ENCODE peak calls at places on chromosome 17, in five cellular contexts. D is uterus, F is stomach, I is psoas muscle, Z is mesendoderm. O is an unnamed sample.

GRCh38 chr17:45092932-45093430 is 31.9 kb downstream of the NMT1 start:
- DNase-seq in D (peak; percentile 90), F (peak; percentile 57), I (peak; percentile 89), Z (peak; percentile 55), O (peak; percentile 96)

GRCh38 chr17:15354256-15354655 is 12.9 kb upstream of the TEKT3 start:
- DNase-seq in D (no peak), F (no peak), I (no peak), Z (no peak), O (no peak)

GRCh38 chr17:15740570-15741120 is 8.6 kb downstream of the TBC1D26 start:
- DNase-seq in D (no peak), F (no peak), I (no peak), Z (no peak), O (no peak)

GRCh38 chr17:8273884-8274444 is 14.5 kb upstream of the RANGRF start:
- DNase-seq in D (no peak), F (no peak), I (no peak), Z (no peak), O (no peak)

GRCh38 chr17:82087961-82088837 is 9.8 kb downstream of the FASN start:
- DNase-seq in D (no peak), F (no peak), I (no peak), Z (no peak), O (no peak)

GRCh38 chr17:44552361-44552760 is 4.9 kb upstream of the FZD2 start:
- DNase-seq in D (no peak), F (peak; percentile 55), I (no peak), Z (no peak), O (peak; percentile 13)

GRCh38 chr17:51322390-51323029 is 62.2 kb downstream of the UTP18 start:
- DNase-seq in D (no peak), F (no peak), I (no peak), Z (peak; percentile 85), O (peak; percentile 44)

GRCh38 chr17:373616-374225 is 21.1 kb upstream of the RPH3AL start:
- DNase-seq in D (no peak), F (no peak), I (peak; percentile 73), Z (peak; percentile 63), O (peak; percentile 27)

GRCh38 chr17:57989011-57989345 is 924 bp upstream of the VEZF1 start:
- DNase-seq in D (no peak), F (peak; percentile 31), I (no peak), Z (no peak), O (no peak)

GRCh38 chr17:16282522-16282921 is 65.5 kb downstream of the PIGL start:
- DNase-seq in D (no peak), F (no peak), I (no peak), Z (peak; percentile 40), O (peak; percentile 89)

GRCh38 chr17:60600490-60601431 is 768 bp downstream of the PPM1D start:
- DNase-seq in D (peak; percentile 76), F (peak; percentile 80), I (peak; percentile 71), Z (peak; percentile 89), O (peak; percentile 87)

GRCh38 chr17:83100220-83100852 is 20.9 kb downstream of the METRNL start:
- DNase-seq in D (peak; percentile 32), F (peak; percentile 55), I (no peak), Z (no peak), O (no peak)

GRCh38 chr17:47967607-47968252 is 3.2 kb upstream of the CDK5RAP3 start:
- DNase-seq in D (no peak), F (peak; percentile 58), I (no peak), Z (peak; percentile 39), O (peak; percentile 91)

GRCh38 chr17:62920300-62920699 is 45.7 kb upstream of the TANC2 start:
- DNase-seq in D (no peak), F (no peak), I (no peak), Z (no peak), O (no peak)

GRCh38 chr17:39357978-39358377 is 43.4 kb downstream of the FBXL20 start:
- DNase-seq in D (no peak), F (peak; percentile 17), I (no peak), Z (no peak), O (no peak)

GRCh38 chr17:7056386-7056785 is 12.5 kb upstream of the SLC16A11 start:
- DNase-seq in D (no peak), F (no peak), I (no peak), Z (no peak), O (peak; percentile 48)

GRCh38 chr17:31389673-31390381 is 1.6 kb upstream of the RAB11FIP4 start:
- DNase-seq in D (no peak), F (peak; percentile 21), I (no peak), Z (no peak), O (no peak)

GRCh38 chr17:35341465-35341992 is 31.9 kb downstream of the SLFN11 start:
- DNase-seq in D (no peak), F (no peak), I (no peak), Z (no peak), O (no peak)

GRCh38 chr17:55641559-55642160 is 81.0 kb downstream of the TMEM100 start:
- DNase-seq in D (peak; percentile 85), F (peak; percentile 49), I (peak; percentile 60), Z (peak; percentile 95), O (peak; percentile 53)

GRCh38 chr17:75430159-75430748 is 24.8 kb upstream of the GRB2 start:
- DNase-seq in D (no peak), F (no peak), I (no peak), Z (peak; percentile 96), O (no peak)
- H3K4me3 ChIP-seq in D (no peak overlapping the region), F (no peak overlapping the region), I (peak overlapping the region; percentile 15), Z (no peak overlapping the region), O (no peak overlapping the region)

GRCh38 chr17:49473900-49474751 is 21.0 kb upstream of the NGFR start:
- DNase-seq in D (no peak), F (no peak), I (no peak), Z (no peak), O (no peak)
- H3K27me3 ChIP-seq in D (no peaks in the 10 kb centered on the region), F (peaks cover 81% of the 10 kb centered on the region), I (peaks cover 16% of the 10 kb centered on the region), Z (no peaks in the 10 kb centered on the region), O (peaks cover 47% of the 10 kb centered on the region)

GRCh38 chr17:21302711-21303425 is 18.4 kb downstream of the MAP2K3 start:
- DNase-seq in D (no peak), F (no peak), I (peak; percentile 17), Z (no peak), O (no peak)
- H3K36me3 ChIP-seq in D (no peaks in the 10 kb centered on the region), F (peaks cover 98% of the 10 kb centered on the region), I (no peaks in the 10 kb centered on the region), Z (peaks cover 6% of the 10 kb centered on the region), O (peaks cover 25% of the 10 kb centered on the region)

GRCh38 chr17:27788919-27789318 is 11.4 kb downstream of the NOS2 start:
- DNase-seq in D (no peak), F (no peak), I (no peak), Z (no peak), O (no peak)

GRCh38 chr17:27793906-27794380 is 6.4 kb downstream of the NOS2 start:
- DNase-seq in D (no peak), F (no peak), I (no peak), Z (no peak), O (no peak)

GRCh38 chr17:27792095-27792494 is 8.2 kb downstream of the NOS2 start:
- DNase-seq in D (no peak), F (no peak), I (no peak), Z (no peak), O (no peak)

GRCh38 chr17:27797390-27798091 is 2.8 kb downstream of the NOS2 start:
- DNase-seq in D (no peak), F (no peak), I (no peak), Z (no peak), O (no peak)

DNA sequence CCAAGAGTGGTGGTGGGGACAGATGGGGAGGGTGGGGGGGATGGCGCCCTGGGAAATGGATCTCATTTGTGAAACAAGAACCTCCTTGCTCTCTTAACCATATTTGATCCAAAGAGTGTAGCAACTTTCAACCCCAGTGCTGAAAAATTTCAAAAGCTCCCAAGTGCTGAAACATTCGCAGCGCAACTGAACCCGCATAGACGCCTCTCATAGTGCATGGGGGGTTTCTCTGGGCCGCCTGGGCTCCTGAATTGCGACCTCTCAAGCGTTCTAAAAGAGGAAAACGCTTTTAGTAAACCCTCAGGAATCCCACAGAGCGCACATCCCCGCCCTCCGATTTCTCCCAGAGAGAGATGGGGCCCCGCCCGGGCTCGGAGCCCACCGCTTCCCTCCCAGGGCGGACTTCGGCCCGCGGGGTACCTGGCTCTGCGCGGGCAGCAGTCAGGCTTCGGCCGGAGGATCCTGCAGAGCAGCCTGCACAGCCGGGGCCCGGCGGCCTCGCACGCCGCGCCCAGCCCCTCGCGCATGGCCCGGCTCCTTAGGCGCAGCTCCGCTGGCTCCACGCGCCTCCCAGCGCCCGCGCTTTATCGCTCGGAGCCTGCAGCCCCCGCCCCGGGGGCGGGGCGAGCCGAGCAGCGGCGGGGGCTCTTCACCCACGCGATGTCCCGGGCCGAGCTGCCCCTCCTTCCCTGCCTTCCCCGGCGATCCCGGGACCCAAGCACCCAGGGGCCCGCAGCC is 7.0 kb downstream of the NOS2 start:
- DNase-seq in D (no peak), F (no peak), I (peak; percentile 24), Z (peak; percentile 44), O (no peak)
- H3K4me3 ChIP-seq in D (peak overlapping the region; percentile 24), F (peak overlapping the region; percentile 32), I (peak overlapping the region; percentile 60), Z (no peak overlapping the region), O (no peak overlapping the region)

DNA sequence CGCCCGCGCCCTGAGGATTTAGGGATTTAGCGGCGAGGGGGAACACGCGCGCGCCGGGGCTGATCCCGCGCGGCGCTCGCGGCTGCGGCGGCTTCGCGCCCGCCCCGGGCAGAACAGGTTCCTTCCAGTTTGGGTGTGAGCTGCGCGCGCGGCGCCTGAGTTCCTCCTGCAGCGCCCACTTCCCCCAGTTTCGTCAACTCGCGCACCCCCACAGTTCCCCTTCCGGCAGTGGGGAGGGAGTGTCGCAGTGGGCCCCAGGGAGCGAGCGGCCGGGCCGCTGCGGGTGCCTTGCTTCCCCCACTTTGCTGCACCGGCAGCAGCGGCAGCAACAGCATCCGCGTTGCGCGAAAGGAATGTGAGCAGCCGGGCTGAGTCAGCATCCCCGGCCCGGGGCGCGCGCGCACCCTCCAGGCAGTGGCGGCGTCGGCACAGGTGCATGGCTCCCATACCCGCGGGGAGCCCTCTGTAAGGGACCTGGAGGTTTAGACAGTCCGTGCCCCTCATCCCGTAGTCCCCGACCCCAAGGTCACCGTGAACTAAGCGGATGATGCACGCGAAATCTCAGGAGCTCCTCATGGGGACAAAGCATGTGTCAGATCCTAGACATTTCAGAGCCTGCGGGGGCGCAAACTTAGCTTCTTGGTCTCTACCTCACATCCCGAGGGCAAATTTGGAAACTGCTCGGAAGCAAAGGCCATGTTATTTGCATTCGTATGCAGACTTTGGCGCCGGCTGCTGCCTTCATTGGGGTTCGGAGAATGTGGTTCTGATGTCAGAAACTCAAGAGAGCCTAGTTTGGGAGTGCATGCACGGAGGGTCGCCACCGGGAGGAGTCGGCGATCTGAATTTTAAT is 767 bp downstream of the ARSG start:
- DNase-seq in D (peak; percentile 28), F (peak; percentile 76), I (peak; percentile 81), Z (peak; percentile 87), O (peak; percentile 50)
- H3K27me3 ChIP-seq in D (no peaks in the 10 kb centered on the region), F (peaks cover 69% of the 10 kb centered on the region), I (no peaks in the 10 kb centered on the region), Z (peaks cover 9% of the 10 kb centered on the region), O (no peaks in the 10 kb centered on the region)

GRCh38 chr17:80569936-80570335 is 25.3 kb downstream of the RPTOR start:
- DNase-seq in D (no peak), F (no peak), I (no peak), Z (no peak), O (no peak)
- H3K36me3 ChIP-seq in D (no peaks in the 10 kb centered on the region), F (no peaks in the 10 kb centered on the region), I (no peaks in the 10 kb centered on the region), Z (no peaks in the 10 kb centered on the region), O (no peaks in the 10 kb centered on the region)

DNA sequence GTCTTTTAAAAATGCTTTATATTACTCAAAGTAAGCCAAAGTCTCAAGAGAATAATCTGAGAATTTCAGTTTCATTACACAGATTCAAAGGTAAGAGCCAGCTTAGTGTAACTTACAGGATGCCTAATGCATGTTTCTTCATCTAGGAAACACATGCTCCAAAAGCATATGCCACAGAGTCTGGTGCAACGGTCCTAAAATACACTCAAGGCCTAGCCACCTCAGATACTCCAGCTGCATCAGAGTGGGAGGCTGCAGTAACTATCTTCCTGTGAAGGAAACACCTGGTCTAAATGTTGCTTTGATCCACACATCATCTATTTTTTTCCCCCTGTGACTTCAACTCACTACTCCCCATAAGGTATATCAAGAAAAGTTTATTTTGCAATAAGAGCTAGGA is 51.6 kb upstream of the CORO6 start:
- DNase-seq in D (no peak), F (no peak), I (no peak), Z (no peak), O (no peak)
- H3K4me3 ChIP-seq in D (no peak overlapping the region), F (no peak overlapping the region), I (peak overlapping the region; percentile 69), Z (no peak overlapping the region), O (no peak overlapping the region)

GRCh38 chr17:36818134-36818825 is 119.0 kb upstream of the LHX1 start:
- DNase-seq in D (no peak), F (no peak), I (no peak), Z (no peak), O (no peak)
- H3K27me3 ChIP-seq in D (no peaks in the 10 kb centered on the region), F (peaks cover 95% of the 10 kb centered on the region), I (peaks cover 54% of the 10 kb centered on the region), Z (no peaks in the 10 kb centered on the region), O (peaks cover 21% of the 10 kb centered on the region)

O was measured in bronchial epithelial cell.